ENCODE peak calls at places on chromosomes 16 and 17, in four cellular contexts. L is CD4-positive, CD25-positive, alpha-beta regulatory T cell; M is AG08395; E is HEK293T. I is an unnamed sample.

GRCh38 chr17:33990943-33991706 is 264.0 kb upstream of the CCL2 start:
- DNase-seq in L (no peak), E (no peak), M (no peak), I (no peak)

GRCh38 chr16:59886021-59886420 is 1151.9 kb upstream of the GOT2 start:
- DNase-seq in L (no peak), E (no peak), M (peak), I (no peak)

GRCh38 chr16:73068546-73069401 is 20.8 kb upstream of the ZFHX3 start:
- DNase-seq in E (peak), L (no peak), M (peak), I (peak)

GRCh38 chr17:79944821-79945391 is 90.8 kb downstream of the TBC1D16 start:
- DNase-seq in E (no peak), M (no peak), L (no peak), I (no peak)

GRCh38 chr17:56792267-56792666 is 41.5 kb downstream of the C17orf67 start:
- DNase-seq in E (no peak), L (no peak), M (no peak), I (no peak)

GRCh38 chr17:559699-560378 is 154.8 kb downstream of the VPS53 start:
- DNase-seq in E (no peak), M (peak), L (no peak), I (no peak)

GRCh38 chr17:5516060-5516792 is 29.9 kb downstream of the MIS12 start:
- DNase-seq in E (no peak), M (peak), L (no peak), I (no peak)

GRCh38 chr17:67534941-67535340 is 157.9 kb downstream of the PITPNC1 start:
- DNase-seq in L (no peak), M (no peak), E (no peak), I (no peak)

GRCh38 chr16:75506567-75506966 is 11.3 kb upstream of the CHST6 start:
- DNase-seq in M (peak), L (no peak), E (no peak), I (peak)

GRCh38 chr17:45317113-45317820 is 447 bp upstream of the MAP3K14 start:
- DNase-seq in E (peak), L (peak), M (peak), I (peak)

GRCh38 chr16:46857261-46857962 is 26.4 kb upstream of the C16orf87 start:
- DNase-seq in L (no peak), E (peak), M (peak), I (no peak)

GRCh38 chr16:89658221-89658879 is 714 bp downstream of the SPATA33 start:
- DNase-seq in E (peak), L (no peak), M (peak), I (no peak)

GRCh38 chr16:59164461-59164860 is 430.3 kb upstream of the GOT2 start:
- DNase-seq in L (no peak), M (no peak), E (no peak), I (no peak)

GRCh38 chr16:73404001-73404400 is 356.1 kb upstream of the ZFHX3 start:
- DNase-seq in M (no peak), L (no peak), E (no peak), I (no peak)

GRCh38 chr17:50079334-50080095 is 15.6 kb upstream of the PDK2 start:
- DNase-seq in M (peak), L (no peak), E (peak), I (no peak)

GRCh38 chr16:87682852-87683399 is 80.6 kb downstream of the JPH3 start:
- DNase-seq in M (no peak), E (no peak), L (no peak), I (no peak)

GRCh38 chr17:38403491-38403890 is 24.8 kb upstream of the ARHGAP23 start:
- DNase-seq in M (peak), E (no peak), L (no peak), I (no peak)

GRCh38 chr17:66964083-66964771 is at the start of gene CACNG4:
- DNase-seq in M (no peak), L (no peak), E (peak), I (no peak)

GRCh38 chr16:4474192-4474961 is at the start of gene NMRAL1:
- DNase-seq in M (peak), L (peak), E (peak), I (peak)

GRCh38 chr17:69961488-69962145 is 113.4 kb upstream of the KCNJ16 start:
- DNase-seq in L (no peak), M (no peak), E (peak), I (no peak)

GRCh38 chr17:51231999-51232398 is 27.9 kb downstream of the MBTD1 start:
- DNase-seq in L (no peak), M (no peak), E (no peak), I (no peak)

GRCh38 chr17:52790359-52790955 is 631.9 kb upstream of the CA10 start:
- DNase-seq in L (no peak), M (no peak), E (no peak), I (peak)

GRCh38 chr17:79975498-79976134 is 60.1 kb downstream of the TBC1D16 start:
- DNase-seq in E (no peak), L (no peak), M (no peak), I (no peak)

GRCh38 chr16:86718118-86718517 is 139.8 kb downstream of the FOXL1 start:
- DNase-seq in M (no peak), L (no peak), E (no peak), I (no peak)

I was measured in DMS153.